ENCODE peak calls at places on chromosomes 13 and 19, in six cellular contexts. T, D, R, J, M and L are unnamed samples.

GRCh38 chr13:27643334-27644158 is 21.9 kb downstream of the POLR1D start:
- DNase-seq in R (no peak), T (no peak), D (no peak), M (no peak), J (no peak), L (no peak)

GRCh38 chr19:38172001-38172400 is 52.0 kb downstream of the DPF1 start:
- DNase-seq in D (no peak), T (no peak), R (no peak), M (no peak), J (no peak), L (no peak)

GRCh38 chr13:95049772-95050171 is 251.5 kb downstream of the ABCC4 start:
- DNase-seq in T (no peak), D (no peak), M (no peak), J (no peak), R (no peak), L (no peak)

GRCh38 chr13:20035130-20035529 is 76.6 kb downstream of the ZMYM2 start:
- DNase-seq in M (no peak), T (no peak), J (no peak), D (no peak), R (no peak), L (no peak)

GRCh38 chr19:55487884-55488687 is at the start of gene SSC5D:
- DNase-seq in D (peak), M (no peak), J (no peak), T (no peak), R (no peak), L (no peak)

GRCh38 chr13:113820813-113821651 is 42.8 kb downstream of the GAS6 start:
- DNase-seq in T (no peak), M (peak), D (no peak), R (peak), J (no peak), L (no peak)

GRCh38 chr13:102700088-102701031 is 5.5 kb upstream of the METTL21C start:
- DNase-seq in D (no peak), J (no peak), T (no peak), R (no peak), M (no peak), L (no peak)

GRCh38 chr19:3862826-3863500 is 5.9 kb downstream of the ZFR2 start:
- DNase-seq in J (no peak), R (no peak), M (no peak), T (no peak), D (no peak), L (no peak)

GRCh38 chr13:21683034-21683733 is 12.3 kb downstream of the FGF9 start:
- DNase-seq in D (no peak), R (no peak), J (no peak), M (peak), T (no peak), L (no peak)

GRCh38 chr13:24842533-24843278 is 78.7 kb downstream of the RNF17 start:
- DNase-seq in J (no peak), T (no peak), M (no peak), D (no peak), R (no peak), L (no peak)

GRCh38 chr19:50496189-50497029 is 14.6 kb downstream of the JOSD2 start:
- DNase-seq in M (no peak), R (peak), J (no peak), T (peak), D (no peak), L (no peak)

GRCh38 chr13:23081246-23081645 is 99.5 kb upstream of the SGCG start:
- DNase-seq in D (no peak), M (no peak), T (no peak), R (no peak), J (no peak), L (no peak)

GRCh38 chr13:66354880-66355279 is 875.3 kb downstream of the PCDH9 start:
- DNase-seq in D (no peak), J (no peak), R (no peak), M (no peak), T (no peak), L (no peak)

GRCh38 chr19:42276284-42276683 is 7.2 kb downstream of the CIC start:
- DNase-seq in M (no peak), J (no peak), R (no peak), T (no peak), D (no peak), L (no peak)